ENCODE peak calls at places on chromosomes 16 and 17, in nine cellular contexts. Y is breast epithelium; M is AG09309; X is activated naive CD4-positive, alpha-beta T cell treated with anti-CD3 and anti-CD28 coated beads, Interleukin-2, amount 50 U/mL, for 16 hours; S is mammary epithelial cell; Q is NCI-H2171 treated with DMSO at 0.1 percent for 48 hours; U is omental fat pad; T is anterior cingulate cortex; Z is ecto neural progenitor cell. W is an unnamed sample.

GRCh38 chr16:71347146-71347545 is 11.4 kb upstream of the CALB2 start:
- DNase-seq in X (no peak), Q (peak; percentile 81), Y (no peak), T (no peak), M (no peak), U (no peak), Z (no peak), S (no peak), W (no peak)

GRCh38 chr16:24146523-24146922 is 109.6 kb upstream of the CACNG3 start:
- DNase-seq in S (no peak), T (no peak), Z (no peak), Y (no peak), M (no peak), Q (no peak), X (no peak), U (no peak), W (no peak)

GRCh38 chr16:48538746-48539484 is 71.1 kb downstream of the N4BP1 start:
- DNase-seq in T (no peak), Y (no peak), Q (no peak), U (no peak), M (no peak), S (no peak), X (no peak), Z (no peak), W (no peak)

GRCh38 chr16:88784074-88784855 is 755 bp downstream of the PIEZO1 start:
- DNase-seq in Q (peak; percentile 54), M (no peak), Y (peak; percentile 76), X (peak; percentile 52), Z (no peak), T (no peak), S (peak; percentile 78), U (no peak), W (no peak)

GRCh38 chr17:40615295-40615988 is 32.2 kb downstream of the SMARCE1 start:
- DNase-seq in Y (peak; percentile 69), X (no peak), M (no peak), Z (peak; percentile 72), Q (no peak), S (peak; percentile 67), T (no peak), U (no peak), W (no peak)

GRCh38 chr16:50040028-50040427 is 15.0 kb downstream of the CNEP1R1 start:
- DNase-seq in T (no peak), S (no peak), U (no peak), Y (no peak), Q (no peak), Z (no peak), X (no peak), M (no peak), W (no peak)

GRCh38 chr16:50251375-50252081 is 14.8 kb upstream of the ADCY7 start:
- DNase-seq in M (peak; percentile 92), S (peak; percentile 83), U (no peak), T (no peak), Q (no peak), Y (no peak), Z (peak; percentile 42), X (no peak), W (peak; percentile 46)

GRCh38 chr16:57916735-57917450 is 54.0 kb downstream of the CNGB1 start:
- DNase-seq in T (no peak), S (peak; percentile 89), M (no peak), X (no peak), Z (no peak), Q (no peak), U (no peak), Y (no peak), W (no peak)

GRCh38 chr16:64278196-64278595 is 843.7 kb downstream of the CDH11 start:
- DNase-seq in X (no peak), Q (no peak), Y (no peak), M (no peak), S (no peak), U (no peak), Z (no peak), T (no peak), W (peak; percentile 3)

GRCh38 chr16:87789437-87790277 is 23.9 kb upstream of the KLHDC4 start:
- DNase-seq in T (no peak), U (no peak), X (no peak), S (peak; percentile 99), M (peak; percentile 46), Z (no peak), Q (no peak), Y (peak; percentile 56), W (peak; percentile 39)

GRCh38 chr17:40063034-40063765 is 435 bp downstream of the THRA start:
- DNase-seq in U (no peak), M (no peak), S (peak; percentile 33), X (peak; percentile 28), Y (no peak), Z (peak; percentile 92), T (no peak), Q (peak; percentile 14), W (no peak)

GRCh38 chr16:85631802-85632393 is 18.8 kb downstream of the GSE1 start:
- DNase-seq in S (no peak), T (no peak), X (no peak), U (no peak), Q (no peak), Z (no peak), Y (no peak), M (no peak), W (no peak)

GRCh38 chr16:57837305-57838125 is 35.2 kb upstream of the KIFC3 start:
- DNase-seq in M (no peak), Y (no peak), X (no peak), Z (no peak), T (no peak), S (no peak), Q (peak; percentile 4), U (no peak), W (no peak)

GRCh38 chr17:28475151-28475900 is 1.9 kb downstream of the SLC13A2 start:
- DNase-seq in Z (no peak), U (no peak), Y (peak; percentile 48), X (no peak), Q (no peak), S (no peak), T (no peak), M (no peak), W (no peak)

GRCh38 chr17:80311216-80311827 is 50.7 kb downstream of the RNF213 start:
- DNase-seq in U (no peak), S (no peak), T (no peak), Y (no peak), Q (no peak), M (no peak), Z (peak; percentile 41), X (no peak), W (no peak)

GRCh38 chr16:22653876-22654275 is 143.2 kb downstream of the NPIPB5 start:
- DNase-seq in S (no peak), X (no peak), T (no peak), U (no peak), Q (no peak), Y (no peak), Z (no peak), M (no peak), W (no peak)

GRCh38 chr16:50252874-50253510 is 13.4 kb upstream of the ADCY7 start:
- DNase-seq in T (no peak), Q (no peak), S (no peak), X (no peak), U (no peak), Y (no peak), M (no peak), Z (peak; percentile 39), W (no peak)

GRCh38 chr16:674968-675883 is at the start of gene RHBDL1:
- DNase-seq in Q (no peak), Z (peak; percentile 63), Y (no peak), T (no peak), U (no peak), M (no peak), S (no peak), X (no peak), W (no peak)

GRCh38 chr16:88538366-88539060 is 31.7 kb upstream of the ZC3H18 start:
- DNase-seq in T (no peak), Y (no peak), X (no peak), Q (no peak), M (no peak), S (no peak), Z (peak; percentile 54), U (no peak), W (no peak)

GRCh38 chr17:7466644-7467341 is 12.6 kb downstream of the ZBTB4 start:
- DNase-seq in Q (no peak), M (no peak), Y (no peak), T (no peak), X (no peak), U (peak; percentile 68), Z (no peak), S (peak; percentile 26), W (no peak)

GRCh38 chr17:72518810-72519597 is 398.2 kb downstream of the SOX9 start:
- DNase-seq in M (no peak), Y (peak; percentile 59), Q (no peak), X (no peak), T (no peak), U (no peak), S (no peak), Z (no peak), W (no peak)

GRCh38 chr16:25093208-25094061 is 18.1 kb upstream of the LCMT1 start:
- DNase-seq in Q (no peak), M (no peak), S (no peak), X (peak; percentile 20), Z (no peak), Y (no peak), U (no peak), T (no peak), W (no peak)

GRCh38 chr17:39667262-39668140 is 752 bp upstream of the PNMT start:
- DNase-seq in S (no peak), Q (peak; percentile 29), Z (peak; percentile 76), U (no peak), Y (no peak), X (no peak), T (no peak), M (no peak), W (no peak)

GRCh38 chr17:76354317-76354729 is 607 bp upstream of the PRPSAP1 start:
- DNase-seq in T (no peak), Z (no peak), S (no peak), Y (no peak), M (no peak), U (no peak), X (no peak), Q (no peak), W (no peak)

GRCh38 chr16:74521691-74522090 is 85.2 kb downstream of the GLG1 start:
- DNase-seq in M (no peak), Z (no peak), X (no peak), T (peak; percentile 3), U (no peak), S (no peak), Q (peak; percentile 26), Y (no peak), W (no peak)

GRCh38 chr17:10058924-10059683 is 139.3 kb downstream of the GAS7 start:
- DNase-seq in Z (no peak), T (no peak), Q (no peak), U (no peak), S (no peak), M (no peak), X (no peak), Y (no peak), W (no peak)

GRCh38 chr17:8499614-8500013 is 63.9 kb downstream of the NDEL1 start:
- DNase-seq in Q (no peak), X (no peak), U (no peak), T (no peak), M (no peak), Y (no peak), Z (no peak), S (no peak), W (no peak)

GRCh38 chr17:59853168-59853918 is 39.4 kb downstream of the TUBD1 start:
- DNase-seq in T (no peak), Z (no peak), U (no peak), M (peak; percentile 56), S (peak; percentile 98), X (peak; percentile 73), Y (peak; percentile 81), Q (no peak), W (peak; percentile 97)

GRCh38 chr17:79991924-79992656 is 43.6 kb downstream of the TBC1D16 start:
- DNase-seq in T (no peak), Z (no peak), Y (peak; percentile 71), X (no peak), U (no peak), S (no peak), Q (peak; percentile 66), M (no peak), W (no peak)

GRCh38 chr17:45794840-45795239 is 10.7 kb downstream of the CRHR1 start:
- DNase-seq in T (no peak), X (no peak), U (no peak), M (no peak), S (no peak), Z (no peak), Q (no peak), Y (no peak), W (no peak)

GRCh38 chr17:30942311-30943079 is 20.8 kb downstream of the ADAP2 start:
- DNase-seq in M (no peak), Z (no peak), T (no peak), Q (no peak), U (no peak), Y (no peak), X (no peak), S (no peak), W (no peak)